ENCODE peak calls at places on chromosomes 2 and 18, in ten cellular contexts. Q, M, G, A, N, B, H, I, W and Z are unnamed samples.

GRCh38 chr18:26003391-26003790 is 87.0 kb downstream of the SS18 start:
- DNase-seq in Q (no peak), M (no peak), G (no peak), A (no peak), N (no peak), B (peak), H (peak), I (no peak), W (no peak), Z (no peak)

GRCh38 chr2:114464961-114465706 is 22.7 kb downstream of the DPP10 start:
- DNase-seq in Q (no peak), M (no peak), G (no peak), A (no peak), N (no peak), B (no peak), H (peak), I (no peak), W (no peak), Z (no peak)

GRCh38 chr2:105789745-105790466 is 45.2 kb downstream of the NCK2 start:
- DNase-seq in Q (peak), M (no peak), G (no peak), A (peak), N (no peak), B (no peak), H (no peak), I (no peak), W (no peak), Z (no peak)

GRCh38 chr2:114933671-114934241 is 491.3 kb downstream of the DPP10 start:
- DNase-seq in Q (no peak), M (no peak), G (no peak), A (no peak), N (no peak), B (no peak), H (no peak), I (no peak), W (no peak), Z (no peak)

GRCh38 chr2:111652038-111652437 is 232.0 kb downstream of the ANAPC1 start:
- DNase-seq in Q (no peak), M (no peak), G (no peak), A (no peak), N (no peak), B (no peak), H (no peak), I (no peak), W (no peak), Z (no peak)

GRCh38 chr2:218319813-218320360 is 27.6 kb upstream of the TMBIM1 start:
- DNase-seq in Q (peak), M (no peak), G (no peak), A (no peak), N (no peak), B (no peak), H (no peak), I (no peak), W (no peak), Z (no peak)

GRCh38 chr2:15271941-15272340 is 289.2 kb downstream of the NBAS start:
- DNase-seq in Q (no peak), M (no peak), G (no peak), A (peak), N (no peak), B (no peak), H (no peak), I (no peak), W (no peak), Z (no peak)

GRCh38 chr2:204585930-204586329 is 40.7 kb downstream of the PARD3B start:
- DNase-seq in Q (no peak), M (no peak), G (no peak), A (no peak), N (no peak), B (no peak), H (no peak), I (no peak), W (no peak), Z (no peak)

GRCh38 chr18:11309172-11309571 is 159.8 kb upstream of the PIEZO2 start:
- DNase-seq in Q (peak), M (no peak), G (no peak), A (peak), N (no peak), B (no peak), H (no peak), I (no peak), W (no peak), Z (no peak)

GRCh38 chr2:102514061-102514785 is 41.2 kb downstream of the SLC9A4 start:
- DNase-seq in Q (peak), M (no peak), G (no peak), A (peak), N (no peak), B (peak), H (peak), I (no peak), W (no peak), Z (peak)

GRCh38 chr2:61109291-61109690 is 43.6 kb downstream of the SANBR start:
- DNase-seq in Q (no peak), M (no peak), G (no peak), A (no peak), N (no peak), B (no peak), H (no peak), I (no peak), W (no peak), Z (no peak)

GRCh38 chr2:139924070-139924469 is 1143.9 kb upstream of the NXPH2 start:
- DNase-seq in Q (no peak), M (no peak), G (no peak), A (no peak), N (no peak), B (no peak), H (no peak), I (no peak), W (no peak), Z (no peak)

GRCh38 chr2:111653103-111653624 is 230.8 kb downstream of the ANAPC1 start:
- DNase-seq in Q (no peak), M (no peak), G (no peak), A (no peak), N (no peak), B (no peak), H (no peak), I (no peak), W (no peak), Z (no peak)

GRCh38 chr2:216109962-216110614 is 940 bp downstream of the XRCC5 start:
- DNase-seq in Q (peak), M (no peak), G (no peak), A (peak), N (no peak), B (no peak), H (peak), I (no peak), W (no peak), Z (peak)

GRCh38 chr18:47775961-47776360 is 154.5 kb downstream of the SMAD2 start:
- DNase-seq in Q (no peak), M (no peak), G (no peak), A (peak), N (no peak), B (no peak), H (no peak), I (no peak), W (no peak), Z (no peak)

GRCh38 chr2:70936165-70936978 is 672 bp downstream of the ATP6V1B1 start:
- DNase-seq in Q (no peak), M (no peak), G (no peak), A (no peak), N (no peak), B (no peak), H (no peak), I (no peak), W (no peak), Z (no peak)

GRCh38 chr2:37982147-37982582 is 57.1 kb downstream of the RMDN2 start:
- DNase-seq in Q (peak), M (peak), G (peak), A (peak), N (peak), B (peak), H (peak), I (peak), W (no peak), Z (peak)

GRCh38 chr2:151200277-151200676 is 61.4 kb downstream of the RBM43 start:
- DNase-seq in Q (no peak), M (no peak), G (no peak), A (no peak), N (no peak), B (no peak), H (no peak), I (no peak), W (no peak), Z (no peak)

GRCh38 chr18:39513187-39513586 is 1947.6 kb upstream of the CELF4 start:
- DNase-seq in Q (no peak), M (no peak), G (no peak), A (no peak), N (no peak), B (no peak), H (no peak), I (no peak), W (no peak), Z (no peak)

GRCh38 chr2:3377279-3377611 is 373 bp downstream of the EIPR1 start:
- DNase-seq in Q (peak), M (no peak), G (no peak), A (peak), N (no peak), B (no peak), H (no peak), I (no peak), W (no peak), Z (no peak)

GRCh38 chr2:143926731-143927130 is 593.2 kb downstream of the ZEB2 start:
- DNase-seq in Q (no peak), M (no peak), G (no peak), A (no peak), N (no peak), B (no peak), H (no peak), I (no peak), W (no peak), Z (no peak)

GRCh38 chr2:32436150-32436549 is 79.3 kb downstream of the BIRC6 start:
- DNase-seq in Q (peak), M (no peak), G (no peak), A (no peak), N (no peak), B (no peak), H (no peak), I (no peak), W (no peak), Z (no peak)

GRCh38 chr2:28395334-28396061 is 2.8 kb downstream of the FOSL2 start:
- DNase-seq in Q (peak), M (no peak), G (no peak), A (peak), N (no peak), B (no peak), H (peak), I (peak), W (peak), Z (no peak)

GRCh38 chr2:56130463-56131070 is 53.2 kb upstream of the CCDC85A start:
- DNase-seq in Q (peak), M (no peak), G (peak), A (peak), N (peak), B (peak), H (peak), I (no peak), W (no peak), Z (peak)

GRCh38 chr2:24559714-24560113 is 68.7 kb downstream of the NCOA1 start:
- DNase-seq in Q (no peak), M (no peak), G (no peak), A (peak), N (no peak), B (no peak), H (no peak), I (no peak), W (no peak), Z (peak)

GRCh38 chr2:62685986-62686625 is 19.4 kb upstream of the EHBP1 start:
- DNase-seq in Q (no peak), M (no peak), G (no peak), A (no peak), N (no peak), B (no peak), H (no peak), I (no peak), W (no peak), Z (no peak)

GRCh38 chr2:26072925-26073768 is 39.3 kb downstream of the RAB10 start:
- DNase-seq in Q (no peak), M (no peak), G (no peak), A (no peak), N (no peak), B (no peak), H (no peak), I (no peak), W (no peak), Z (no peak)

GRCh38 chr2:207768168-207768890 is 1.4 kb downstream of the FZD5 start:
- DNase-seq in Q (no peak), M (no peak), G (peak), A (no peak), N (peak), B (peak), H (peak), I (peak), W (peak), Z (no peak)

DNA sequence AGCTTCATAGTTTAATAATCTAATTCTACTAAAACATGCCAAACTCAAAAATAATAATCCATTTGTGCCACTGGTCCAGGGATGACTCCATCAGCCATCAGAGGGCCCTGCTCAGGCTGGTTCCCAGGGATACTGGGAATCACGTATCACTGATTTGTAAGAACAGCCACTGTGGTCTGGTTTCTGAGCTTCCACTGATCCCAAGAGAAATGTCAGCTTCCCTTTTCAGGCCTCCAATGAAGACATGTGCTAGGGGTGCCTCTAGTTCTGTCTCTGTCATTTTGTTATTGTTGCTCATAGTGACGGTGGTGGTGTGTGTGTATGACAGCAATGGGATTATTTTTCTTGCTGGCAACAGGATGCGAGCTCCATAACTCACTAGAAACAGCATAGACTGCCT is 83.2 kb downstream of the CELF4 start:
- DNase-seq in Q (no peak), M (no peak), G (no peak), A (no peak), N (no peak), B (no peak), H (no peak), I (no peak), W (no peak), Z (no peak)
- TF ChIP-seq CTCF in Q (no peak), M (no peak), G (no peak), A (no peak), N (no peak), B (no peak), H (no peak), I (no peak), W (no peak), Z (no peak)

DNA sequence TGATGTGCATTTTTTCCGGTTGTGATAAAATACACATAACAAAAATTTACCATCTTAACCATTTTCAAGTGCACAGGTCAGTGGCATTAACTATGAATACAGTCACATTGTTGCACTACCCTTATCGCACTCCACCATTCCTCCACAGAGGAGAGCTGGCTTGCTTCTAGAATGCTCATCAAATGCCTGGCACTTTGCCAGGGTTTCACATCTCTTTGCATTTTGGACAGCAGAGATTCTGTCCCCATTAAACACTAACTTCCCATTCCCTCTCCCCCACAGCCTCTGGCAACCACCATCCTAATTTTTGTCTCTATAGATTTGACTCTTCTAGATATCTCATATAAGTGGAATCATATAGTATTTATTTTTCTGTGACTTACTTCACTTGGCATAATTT is 165.0 kb downstream of the ASB1 start:
- DNase-seq in Q (no peak), M (no peak), G (no peak), A (no peak), N (no peak), B (no peak), H (peak), I (no peak), W (no peak), Z (no peak)
- TF ChIP-seq CTCF in Q (no peak), M (no peak), G (no peak), A (no peak), N (no peak), B (no peak), H (no peak), I (no peak), W (no peak), Z (no peak)

GRCh38 chr2:190328748-190329147 is 9.1 kb upstream of the HIBCH start:
- DNase-seq in Q (no peak), M (no peak), G (no peak), A (peak), N (no peak), B (no peak), H (no peak), I (no peak), W (no peak), Z (no peak)
- TF ChIP-seq CTCF in Q (no peak), M (no peak), G (no peak), A (peak), N (no peak), B (no peak), H (peak), I (peak), W (peak), Z (no peak)

DNA sequence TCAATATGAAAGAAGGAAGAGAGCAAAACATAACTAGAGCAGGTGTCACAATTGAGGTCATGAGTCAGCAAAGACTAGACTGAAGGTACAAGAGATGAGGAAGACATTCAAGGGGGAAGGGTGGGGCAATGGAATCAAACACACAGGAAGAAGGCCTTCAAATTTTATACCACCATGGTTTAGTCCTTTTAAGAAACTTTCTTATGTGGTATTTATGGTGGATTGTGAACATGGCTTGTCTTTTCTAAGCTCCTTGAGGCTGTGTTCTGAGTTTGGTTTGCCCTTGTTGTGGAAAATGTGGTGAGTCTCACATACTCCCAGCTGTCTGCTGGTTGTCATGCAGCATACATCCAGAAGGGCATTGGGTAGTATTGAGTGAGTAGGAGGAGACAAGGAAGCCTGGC is 62.1 kb downstream of the NABP1 start:
- DNase-seq in Q (peak), M (peak), G (no peak), A (no peak), N (no peak), B (no peak), H (no peak), I (no peak), W (no peak), Z (no peak)
- TF ChIP-seq CTCF in Q (no peak), M (no peak), G (no peak), A (no peak), N (no peak), B (no peak), H (no peak), I (no peak), W (no peak), Z (no peak)

GRCh38 chr2:53740170-53740569 is 27.4 kb upstream of the CHAC2 start:
- DNase-seq in Q (peak), M (no peak), G (no peak), A (peak), N (no peak), B (no peak), H (peak), I (no peak), W (no peak), Z (peak)
- TF ChIP-seq CTCF in Q (no peak), M (no peak), G (peak), A (peak), N (no peak), B (no peak), H (peak), I (no peak), W (peak), Z (peak)

GRCh38 chr2:240013343-240013742 is 11.8 kb downstream of the NDUFA10 start:
- DNase-seq in Q (peak), M (no peak), G (no peak), A (peak), N (no peak), B (no peak), H (peak), I (no peak), W (no peak), Z (no peak)
- TF ChIP-seq CTCF in Q (peak), M (no peak), G (peak), A (peak), N (no peak), B (no peak), H (peak), I (no peak), W (peak), Z (peak)

DNA sequence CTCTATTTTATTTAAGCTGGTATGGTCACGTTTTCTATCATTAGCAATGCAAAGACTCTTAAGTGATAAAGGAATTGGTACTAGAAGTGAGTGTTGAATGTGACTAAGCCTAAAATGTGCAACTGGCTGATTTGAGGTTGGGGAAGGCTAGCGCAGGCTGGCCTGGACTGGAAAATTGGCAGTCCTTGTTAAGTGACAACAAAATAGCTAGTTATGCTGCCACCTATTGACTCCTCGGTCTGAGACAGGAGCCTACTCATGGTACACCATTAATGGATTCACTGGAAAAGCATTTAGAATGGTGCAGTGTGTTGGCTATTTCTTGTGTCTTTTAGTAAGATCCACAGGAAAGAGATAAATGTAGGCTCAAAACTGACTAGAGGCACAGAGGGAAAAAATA is 5.7 kb upstream of the WIPF1 start:
- DNase-seq in Q (peak), M (peak), G (peak), A (peak), N (peak), B (peak), H (no peak), I (no peak), W (no peak), Z (no peak)
- TF ChIP-seq CTCF in Q (peak), M (peak), G (peak), A (peak), N (no peak), B (peak), H (peak), I (peak), W (peak), Z (peak)

DNA sequence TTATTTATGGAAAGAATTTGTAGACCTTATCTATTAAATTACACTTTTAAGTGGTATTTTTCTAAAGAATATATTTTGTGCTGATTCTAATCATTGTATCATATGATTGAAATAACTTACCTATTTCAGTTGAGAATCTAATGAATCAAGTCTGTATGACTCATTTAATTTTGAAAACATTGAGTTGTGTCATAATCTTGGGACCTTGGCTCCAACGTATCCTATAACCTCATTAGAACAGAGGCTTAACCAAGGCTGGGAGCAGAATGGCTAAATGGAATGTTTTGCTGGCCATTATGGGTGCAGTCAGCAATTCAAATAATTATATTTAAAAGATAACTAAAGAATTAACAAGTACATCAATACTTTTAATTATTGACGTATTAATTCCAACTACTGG is 19.6 kb upstream of the GULP1 start:
- DNase-seq in Q (no peak), M (no peak), G (no peak), A (no peak), N (no peak), B (no peak), H (no peak), I (no peak), W (no peak), Z (no peak)
- TF ChIP-seq CTCF in Q (no peak), M (no peak), G (no peak), A (no peak), N (no peak), B (no peak), H (no peak), I (no peak), W (no peak), Z (no peak)

DNA sequence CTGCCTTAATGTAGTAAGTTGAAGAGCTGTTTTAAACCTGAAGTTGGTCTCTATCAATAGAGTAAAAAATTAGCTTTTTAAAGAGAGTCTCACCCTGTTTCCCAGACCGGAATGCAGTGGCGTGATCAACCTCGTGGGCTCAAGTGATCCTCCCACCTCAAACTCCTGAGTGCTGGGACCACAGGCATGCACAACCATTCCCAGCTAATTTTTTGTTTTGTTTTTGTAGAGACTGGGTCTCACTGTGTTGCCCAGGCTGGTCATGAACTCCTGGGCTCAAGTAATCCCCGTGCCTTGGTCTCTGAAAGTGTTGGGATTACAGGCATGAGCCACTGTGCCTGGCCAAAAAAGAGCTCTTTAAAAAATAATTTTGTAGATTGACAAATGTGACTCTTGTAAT is 40.3 kb downstream of the CRIM1 start:
- DNase-seq in Q (no peak), M (no peak), G (no peak), A (peak), N (no peak), B (no peak), H (no peak), I (no peak), W (no peak), Z (no peak)
- TF ChIP-seq CTCF in Q (no peak), M (no peak), G (no peak), A (no peak), N (no peak), B (no peak), H (no peak), I (no peak), W (no peak), Z (no peak)

GRCh38 chr2:142286618-142287017 is 155.8 kb upstream of the LRP1B start:
- DNase-seq in Q (peak), M (no peak), G (peak), A (no peak), N (peak), B (no peak), H (peak), I (no peak), W (no peak), Z (no peak)
- TF ChIP-seq CTCF in Q (peak), M (no peak), G (peak), A (no peak), N (peak), B (peak), H (peak), I (no peak), W (no peak), Z (peak)